ENCODE peak calls at places on chromosomes 16 and 17, in nine cellular contexts. I is Peyer's patch; W is heart left ventricle; Q is OCI-M1; V is NCI-H2081; B is GM04504; C is activated naive CD8-positive, alpha-beta T cell treated with anti-CD3 and anti-CD28 coated beads, Interleukin-2, amount 50 U/mL, for 24 hours; L is GM13977; R is T-helper 17 cell. F is an unnamed sample.

GRCh38 chr16:89994389-89994720 is 24.9 kb downstream of the DBNDD1 start:
- DNase-seq in B (no peak), Q (no peak), L (no peak), W (no peak), V (no peak), R (no peak), I (no peak), C (no peak), F (no peak)

GRCh38 chr17:37708008-37708615 is 36.7 kb downstream of the HNF1B start:
- DNase-seq in C (no peak), Q (no peak), W (no peak), V (no peak), I (peak), R (no peak), B (no peak), L (no peak), F (no peak)

GRCh38 chr16:4307215-4308037 is 8.4 kb upstream of the GLIS2 start:
- DNase-seq in B (peak), W (peak), Q (peak), R (peak), L (peak), I (peak), V (peak), C (peak), F (peak)

GRCh38 chr16:24116989-24117388 is 139.1 kb upstream of the CACNG3 start:
- DNase-seq in I (no peak), Q (peak), V (no peak), R (no peak), C (no peak), L (no peak), B (no peak), W (no peak), F (no peak)

GRCh38 chr17:29714146-29714545 is 91.4 kb upstream of the CORO6 start:
- DNase-seq in I (no peak), W (no peak), B (no peak), L (no peak), C (no peak), V (no peak), R (no peak), Q (no peak), F (no peak)

GRCh38 chr16:26987631-26988030 is 79.1 kb upstream of the C16orf82 start:
- DNase-seq in I (no peak), L (no peak), C (no peak), R (no peak), B (peak), Q (no peak), W (no peak), V (no peak), F (no peak)

GRCh38 chr16:66651474-66651765 is 45.1 kb downstream of the CMTM4 start:
- DNase-seq in C (no peak), B (no peak), Q (no peak), V (no peak), R (no peak), I (no peak), W (no peak), L (no peak), F (no peak)

GRCh38 chr17:35809855-35810461 is 674 bp downstream of the TAF15 start:
- DNase-seq in L (no peak), R (no peak), Q (peak), I (no peak), W (no peak), V (peak), C (no peak), B (no peak), F (peak)

GRCh38 chr17:63278731-63279442 is 167.2 kb downstream of the CYB561 start:
- DNase-seq in B (no peak), I (no peak), W (no peak), R (no peak), Q (no peak), C (no peak), L (no peak), V (no peak), F (no peak)

GRCh38 chr17:49859991-49860953 is 12.4 kb upstream of the TAC4 start:
- DNase-seq in R (no peak), Q (peak), C (no peak), B (no peak), W (no peak), I (no peak), V (no peak), L (no peak), F (no peak)

F was measured in putamen.